ENCODE peak calls at places on chromosome 11, in six cellular contexts. F is fibroblast of the aortic adventitia, D is cardiac muscle cell, Y is spleen, G is PC-9, B is fibroblast of mammary gland. M is an unnamed sample.

GRCh38 chr11:29119691-29120328 is 897.0 kb downstream of the KCNA4 start:
- DNase-seq in D (no peak), G (no peak), Y (no peak), B (peak), F (peak), M (no peak)

GRCh38 chr11:75383246-75383645 is 16.1 kb upstream of the RPS3 start:
- DNase-seq in B (no peak), D (no peak), Y (peak), F (no peak), G (no peak), M (no peak)

GRCh38 chr11:1785749-1786261 is 22.1 kb upstream of the CTSD start:
- DNase-seq in D (no peak), G (no peak), B (no peak), Y (no peak), F (no peak), M (no peak)

GRCh38 chr11:25515576-25515975 is 816.4 kb upstream of the ANO3 start:
- DNase-seq in Y (no peak), F (no peak), G (no peak), D (no peak), B (no peak), M (no peak)

GRCh38 chr11:31757245-31757835 is 53.8 kb downstream of the PAX6 start:
- DNase-seq in Y (no peak), B (peak), F (peak), D (peak), G (no peak), M (no peak)

GRCh38 chr11:503179-503981 is 3.7 kb downstream of the RNH1 start:
- DNase-seq in F (peak), B (peak), Y (peak), G (no peak), D (no peak), M (no peak)

GRCh38 chr11:83389975-83390374 is 103.8 kb upstream of the CCDC90B start:
- DNase-seq in D (no peak), Y (no peak), G (no peak), B (no peak), F (no peak), M (no peak)

GRCh38 chr11:65471410-65471762 is 27.5 kb upstream of the MALAT1 start:
- DNase-seq in F (peak), Y (peak), B (peak), D (peak), G (peak), M (no peak)

GRCh38 chr11:58222730-58223129 is 6.0 kb downstream of the OR10Q1 start:
- DNase-seq in D (no peak), Y (no peak), B (peak), G (no peak), F (no peak), M (no peak)

GRCh38 chr11:47412152-47412746 is 3.9 kb downstream of the SLC39A13 start:
- DNase-seq in G (peak), F (no peak), Y (peak), D (peak), B (peak), M (peak)

GRCh38 chr11:1297576-1298473 is 11.6 kb downstream of the TOLLIP start:
- DNase-seq in G (no peak), D (no peak), F (no peak), Y (peak), B (no peak), M (peak)

DNA sequence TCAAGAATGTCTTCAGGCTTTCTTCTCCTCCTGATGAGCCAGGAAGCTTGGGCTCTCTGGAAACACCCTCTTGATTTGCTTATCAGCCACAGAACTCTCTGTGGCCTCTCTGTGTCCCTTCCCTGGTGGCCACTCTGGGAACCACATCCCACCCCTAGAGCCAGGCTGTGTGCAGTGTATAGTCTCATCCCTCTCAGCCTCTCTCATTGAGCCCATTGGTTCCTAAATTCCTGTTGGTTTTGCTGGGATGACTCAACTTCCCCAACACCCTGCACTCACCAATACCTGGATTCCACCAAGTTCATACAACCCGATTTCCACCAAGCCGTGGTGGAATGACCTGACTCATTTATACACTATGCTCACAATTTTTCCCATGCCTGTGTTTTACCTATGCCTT is 5.2 kb downstream of the IRAG1 start:
- DNase-seq in Y (no peak), F (no peak), D (no peak), B (no peak), G (no peak), M (no peak)
- TF ChIP-seq CTCF in Y (no peak), F (peak), D (peak), B (peak), G (peak), M (no peak)

GRCh38 chr11:43557553-43558031 is 122.9 kb upstream of the HSD17B12 start:
- DNase-seq in D (peak), G (no peak), B (no peak), F (peak), Y (no peak), M (no peak)
- TF ChIP-seq CTCF in D (peak), G (peak), B (peak), F (peak), Y (no peak), M (no peak)

DNA sequence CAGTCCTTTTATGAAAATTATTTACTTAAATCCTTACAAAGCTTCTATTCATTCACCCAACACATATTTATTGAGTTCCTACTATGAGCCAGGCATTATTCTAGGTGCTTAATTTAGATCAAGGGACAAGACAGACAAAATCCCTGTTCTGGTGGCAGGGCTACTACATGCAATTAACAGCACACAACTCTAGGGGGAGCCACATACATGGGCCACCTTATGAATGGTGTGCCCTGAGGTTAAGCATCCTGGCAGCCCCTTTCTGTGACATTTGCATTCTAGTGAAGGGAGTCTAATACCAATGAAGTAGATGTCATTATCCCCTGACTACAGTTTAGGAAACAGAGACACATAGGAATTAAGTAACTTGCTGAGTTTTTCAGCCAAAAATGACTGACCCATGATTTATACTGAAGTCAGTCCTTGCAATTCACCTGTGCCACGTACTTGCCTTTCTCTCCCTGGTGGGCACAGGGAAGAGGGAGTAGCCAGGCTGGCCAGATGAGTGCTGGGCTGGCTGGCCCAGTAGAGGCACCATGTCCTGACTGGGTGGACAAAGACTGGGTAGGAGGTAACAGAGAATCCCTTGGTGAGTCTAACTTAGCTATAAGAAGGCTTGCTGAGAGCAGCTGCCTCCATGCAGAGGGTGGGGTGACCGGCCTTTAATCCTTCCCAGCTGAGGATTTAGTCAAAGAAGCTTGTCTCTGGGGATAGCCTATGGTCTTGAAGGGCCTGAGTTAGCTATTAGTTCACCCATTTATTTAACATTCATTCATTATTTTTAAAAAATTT is 52.0 kb upstream of the ELF5 start:
- DNase-seq in Y (no peak), D (no peak), F (no peak), G (no peak), B (no peak), M (no peak)
- TF ChIP-seq CTCF in Y (peak), D (peak), F (peak), G (peak), B (peak), M (no peak)

GRCh38 chr11:60657880-60658279 is 41.5 kb upstream of the MS4A8 start:
- DNase-seq in G (no peak), Y (no peak), B (no peak), F (no peak), D (peak), M (no peak)
- TF ChIP-seq CTCF in G (no peak), Y (no peak), B (no peak), F (no peak), D (no peak), M (no peak)

GRCh38 chr11:96154802-96155520 is 188.0 kb downstream of the MAML2 start:
- DNase-seq in Y (no peak), B (peak), D (no peak), F (peak), G (no peak), M (no peak)

GRCh38 chr11:96157517-96157873 is 185.5 kb downstream of the MAML2 start:
- DNase-seq in D (no peak), B (no peak), F (no peak), G (no peak), Y (no peak), M (no peak)

GRCh38 chr11:96156379-96156722 is 186.6 kb downstream of the MAML2 start:
- DNase-seq in B (no peak), G (no peak), D (no peak), F (peak), Y (no peak), M (no peak)

GRCh38 chr11:96158126-96158525 is 184.9 kb downstream of the MAML2 start:
- DNase-seq in G (no peak), F (no peak), D (no peak), B (no peak), Y (no peak), M (no peak)

DNA sequence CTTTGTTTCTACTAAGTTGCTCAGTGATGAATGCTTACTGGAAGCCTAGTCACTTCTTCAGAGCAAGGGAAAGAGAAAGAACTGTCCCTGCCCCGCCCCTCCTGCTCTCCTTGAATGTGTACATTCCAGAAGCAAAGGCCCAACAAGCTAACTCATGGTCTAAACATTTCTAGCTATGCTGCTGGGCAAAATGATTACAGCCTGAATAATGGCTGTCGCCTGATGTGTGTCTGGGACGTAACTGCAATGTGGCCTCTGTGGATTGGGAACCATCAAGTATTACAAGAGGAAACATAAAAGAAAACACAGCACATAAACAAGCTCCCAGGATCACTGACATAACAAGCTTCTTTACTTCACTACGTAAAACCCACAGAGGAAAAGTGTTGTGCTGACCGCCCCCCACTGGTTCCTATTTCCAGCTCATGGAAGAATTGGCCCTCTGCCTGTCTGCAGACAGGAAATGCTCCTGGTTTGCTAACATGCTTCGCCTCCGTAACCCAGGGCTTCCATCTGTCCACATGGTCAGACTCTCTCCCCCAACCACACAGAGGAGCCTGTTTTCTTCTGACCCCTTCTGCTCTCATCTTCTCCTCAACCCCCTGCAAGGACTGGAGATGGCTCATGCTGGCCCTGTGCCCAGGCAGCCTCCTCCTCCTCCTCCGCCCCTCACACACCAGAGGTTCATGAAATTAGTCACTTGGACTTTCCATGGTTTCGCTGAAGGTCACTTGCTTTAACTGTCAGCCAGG is 187.2 kb downstream of the MAML2 start:
- DNase-seq in G (peak), Y (peak), F (peak), D (no peak), B (peak), M (peak)
- TF ChIP-seq CTCF in G (no peak), Y (peak), F (peak), D (peak), B (peak), M (no peak)

M was measured in activated B cell treated with CpG ODN at 0.5 μM for 24 hours.